ENCODE peak calls at places on chromosomes 12 and 14, in nine cellular contexts. I is cardiac fibroblast; W is natural killer cell; J is CD8-positive, alpha-beta T cell; U is psoas muscle; R is body of pancreas; V is foreskin fibroblast; E is nephron progenitor cell; L is vagina. Z is an unnamed sample.

GRCh38 chr14:65366802-65367570 is 45.5 kb upstream of the FUT8 start:
- DNase-seq in I (no peak), W (no peak), J (no peak), U (no peak), R (no peak), V (no peak), E (no peak), L (no peak), Z (no peak)

GRCh38 chr14:91873476-91874265 is 6.3 kb upstream of the TC2N start:
- DNase-seq in I (peak), W (peak), J (peak), U (no peak), R (peak), V (no peak), E (no peak), L (no peak), Z (no peak)

GRCh38 chr12:56104815-56105476 is 587 bp downstream of the PA2G4 start:
- DNase-seq in I (no peak), W (no peak), J (peak), U (peak), R (peak), V (no peak), E (peak), L (no peak), Z (peak)

GRCh38 chr12:81255456-81255855 is 177.6 kb downstream of the ACSS3 start:
- DNase-seq in I (no peak), W (no peak), J (no peak), U (no peak), R (no peak), V (no peak), E (no peak), L (no peak), Z (no peak)

GRCh38 chr14:71551291-71551955 is 380.8 kb upstream of the RGS6 start:
- DNase-seq in I (peak), W (no peak), J (no peak), U (no peak), R (no peak), V (peak), E (no peak), L (no peak), Z (no peak)

GRCh38 chr14:33675415-33676130 is 275.3 kb downstream of the EGLN3 start:
- DNase-seq in I (no peak), W (no peak), J (no peak), U (no peak), R (no peak), V (no peak), E (no peak), L (no peak), Z (no peak)

GRCh38 chr12:20101046-20101445 is 267.3 kb upstream of the PDE3A start:
- DNase-seq in I (peak), W (no peak), J (no peak), U (no peak), R (no peak), V (no peak), E (no peak), L (no peak), Z (no peak)

GRCh38 chr12:12327802-12328201 is 22.2 kb downstream of the MANSC1 start:
- DNase-seq in I (peak), W (no peak), J (peak), U (no peak), R (peak), V (no peak), E (no peak), L (no peak), Z (no peak)

GRCh38 chr12:42325776-42326465 is at the start of the genes PPHLN1 and ZCRB1:
- DNase-seq in I (peak), W (peak), J (peak), U (peak), R (peak), V (peak), E (peak), L (peak), Z (peak)

GRCh38 chr14:55454264-55455151 is 14.1 kb upstream of the TBPL2 start:
- DNase-seq in I (peak), W (no peak), J (no peak), U (no peak), R (peak), V (peak), E (no peak), L (peak), Z (no peak)

GRCh38 chr12:105933671-105934665 is 204.8 kb downstream of the NUAK1 start:
- DNase-seq in I (peak), W (no peak), J (no peak), U (peak), R (peak), V (peak), E (no peak), L (no peak), Z (no peak)

GRCh38 chr12:1911598-1912575 is 6.6 kb downstream of the CACNA2D4 start:
- DNase-seq in I (no peak), W (no peak), J (no peak), U (peak), R (no peak), V (no peak), E (no peak), L (no peak), Z (peak)

GRCh38 chr12:124609041-124609984 is 41.9 kb upstream of the NCOR2 start:
- DNase-seq in I (peak), W (peak), J (peak), U (peak), R (peak), V (no peak), E (no peak), L (no peak), Z (peak)
- TF ChIP-seq CTCF in I (no peak), W (no peak), J (no peak), U (no peak), R (no peak), V (no peak), E (no peak), L (no peak), Z (no peak)

GRCh38 chr14:23054000-23054811 is 3.1 kb downstream of the CDH24 start:
- DNase-seq in I (no peak), W (no peak), J (peak), U (peak), R (no peak), V (no peak), E (peak), L (no peak), Z (no peak)
- TF ChIP-seq CTCF in I (peak), W (no peak), J (no peak), U (peak), R (no peak), V (no peak), E (peak), L (no peak), Z (peak)

DNA sequence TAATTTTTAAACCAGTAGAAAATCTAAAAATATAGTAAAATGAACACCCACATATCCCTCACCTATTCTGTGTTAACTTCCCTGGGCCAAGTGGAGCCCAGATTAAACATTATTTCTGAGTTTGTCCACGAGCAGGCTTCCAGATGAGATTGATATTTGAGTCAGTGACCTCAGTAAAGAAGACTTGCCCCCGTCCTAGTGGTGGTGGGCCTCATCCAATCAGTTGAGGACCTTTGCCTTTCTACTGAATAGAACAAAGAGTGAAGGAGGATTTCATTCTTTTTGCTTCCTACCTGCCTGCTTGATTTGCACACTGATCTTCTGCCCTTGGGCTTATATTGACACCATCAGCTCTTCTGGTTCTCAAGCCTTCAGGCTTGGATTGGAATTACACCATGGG is 174.7 kb upstream of the PLEKHG7 start:
- DNase-seq in I (no peak), W (no peak), J (no peak), U (no peak), R (no peak), V (no peak), E (no peak), L (no peak), Z (no peak)
- TF ChIP-seq CTCF in I (peak), W (no peak), J (no peak), U (no peak), R (no peak), V (no peak), E (no peak), L (no peak), Z (no peak)

DNA sequence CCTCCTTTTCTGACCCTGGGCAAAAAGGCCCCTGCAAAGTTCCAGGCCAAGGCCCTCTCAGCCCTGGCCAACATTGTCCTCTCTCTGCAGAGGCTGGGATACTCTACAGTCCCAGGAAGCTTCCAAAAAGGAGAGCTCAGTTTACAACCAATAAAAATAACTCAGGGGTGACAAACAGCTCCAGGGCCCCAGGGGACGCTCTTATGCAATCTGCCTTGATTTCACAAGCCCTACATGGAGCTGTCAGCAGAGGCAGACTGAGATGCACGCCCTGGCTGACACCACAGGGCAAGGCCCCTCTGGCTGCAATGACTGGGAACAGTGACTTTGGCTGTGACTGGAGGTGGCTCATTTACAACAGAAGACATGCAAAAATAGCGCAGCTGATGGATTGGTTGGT is 129.0 kb upstream of the MED13L start:
- DNase-seq in I (peak), W (no peak), J (no peak), U (peak), R (peak), V (peak), E (peak), L (peak), Z (no peak)
- TF ChIP-seq CTCF in I (peak), W (no peak), J (no peak), U (no peak), R (no peak), V (no peak), E (no peak), L (no peak), Z (no peak)

DNA sequence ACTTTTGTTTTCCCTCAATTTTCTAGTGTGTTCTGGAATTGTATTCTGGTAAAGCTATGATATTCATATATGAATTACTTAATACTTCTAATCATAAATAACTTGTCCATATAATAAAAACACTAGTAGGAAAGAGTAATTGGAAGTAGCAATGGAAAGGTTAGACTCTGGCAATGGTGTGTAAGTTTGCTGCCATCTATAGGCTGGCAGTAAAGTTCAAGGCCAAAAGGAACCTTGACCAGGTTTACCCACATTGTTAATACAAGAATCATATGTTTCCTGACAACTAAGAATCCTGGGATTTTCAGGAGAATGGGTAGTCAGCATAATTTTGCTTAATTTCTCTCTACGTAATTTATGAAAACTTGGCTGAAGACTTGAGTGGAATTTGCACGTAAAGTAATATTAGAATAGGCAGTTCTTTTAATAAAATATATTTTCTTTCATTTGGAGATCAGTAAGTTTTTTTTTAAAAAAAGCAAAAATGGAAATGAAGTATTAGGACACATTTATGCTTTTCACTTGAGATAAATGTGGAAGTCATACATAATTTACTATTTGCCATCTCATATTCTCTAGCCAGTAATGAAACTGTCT is 926.7 kb downstream of the GALC start:
- DNase-seq in I (peak), W (no peak), J (no peak), U (no peak), R (no peak), V (no peak), E (no peak), L (no peak), Z (no peak)
- TF ChIP-seq CTCF in I (no peak), W (no peak), J (no peak), U (no peak), R (peak), V (peak), E (peak), L (no peak), Z (peak)

GRCh38 chr12:66959276-66959675 is 280.4 kb upstream of the GRIP1 start:
- DNase-seq in I (no peak), W (no peak), J (no peak), U (no peak), R (no peak), V (no peak), E (no peak), L (no peak), Z (no peak)
- TF ChIP-seq CTCF in I (no peak), W (no peak), J (no peak), U (no peak), R (no peak), V (no peak), E (no peak), L (no peak), Z (no peak)

GRCh38 chr12:53465679-53466078 is 13.8 kb downstream of the PCBP2 start:
- DNase-seq in I (no peak), W (no peak), J (no peak), U (no peak), R (no peak), V (no peak), E (no peak), L (no peak), Z (no peak)
- TF ChIP-seq CTCF in I (no peak), W (no peak), J (no peak), U (peak), R (no peak), V (no peak), E (no peak), L (no peak), Z (peak)

GRCh38 chr14:104157303-104157928 is 19.0 kb downstream of the KIF26A start:
- DNase-seq in I (no peak), W (no peak), J (no peak), U (no peak), R (no peak), V (no peak), E (no peak), L (no peak), Z (no peak)
- TF ChIP-seq CTCF in I (no peak), W (no peak), J (no peak), U (no peak), R (no peak), V (no peak), E (peak), L (no peak), Z (peak)

DNA sequence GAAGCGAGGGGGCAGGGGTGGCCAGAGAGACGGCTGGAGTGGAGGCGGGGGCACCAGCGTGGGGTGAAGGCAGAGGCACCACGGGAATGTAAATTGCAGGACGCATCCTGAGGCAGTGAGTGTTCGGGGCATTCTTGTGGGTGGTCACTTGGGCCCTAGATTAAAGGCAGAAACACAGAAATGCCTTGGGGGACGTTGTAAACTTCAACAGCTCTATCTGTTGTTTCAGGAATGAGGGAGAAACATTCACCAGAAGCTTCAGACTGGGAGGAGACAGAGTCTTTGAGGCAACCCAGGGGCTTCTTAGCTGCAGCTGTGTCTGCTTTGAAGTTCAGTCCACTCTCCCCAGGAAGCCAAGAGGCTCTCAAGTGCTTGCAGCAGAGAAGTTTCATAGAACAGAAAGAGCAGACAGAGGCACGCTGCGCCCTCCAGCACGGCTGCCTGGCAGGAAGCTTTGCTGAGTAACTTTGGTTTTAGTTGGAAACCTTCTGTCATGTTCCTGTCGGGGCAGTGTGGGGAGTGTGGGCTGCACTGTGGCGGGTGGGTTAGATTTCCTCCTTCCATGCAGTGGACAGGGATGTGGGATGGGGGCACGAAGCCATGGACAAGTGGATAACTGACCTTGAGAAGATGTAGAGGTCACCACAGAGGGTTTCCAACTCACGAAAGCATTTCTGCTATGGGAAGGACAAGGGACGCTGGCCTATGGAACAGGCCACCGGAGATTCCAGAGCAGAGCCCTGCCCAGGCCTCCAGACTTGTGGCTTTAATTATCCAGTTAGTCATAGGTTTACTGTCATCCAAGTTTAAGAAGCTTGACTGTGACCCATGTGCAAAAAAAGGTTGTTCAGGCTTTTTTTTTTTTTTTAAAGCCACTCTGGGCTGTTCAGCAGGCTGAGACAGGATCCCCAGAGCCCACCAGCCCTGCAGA is 107.6 kb downstream of the ARF6 start:
- DNase-seq in I (peak), W (peak), J (peak), U (peak), R (peak), V (peak), E (peak), L (no peak), Z (no peak)
- TF ChIP-seq CTCF in I (no peak), W (no peak), J (no peak), U (no peak), R (no peak), V (no peak), E (no peak), L (no peak), Z (no peak)

Z was measured in type B pancreatic cell.